ENCODE peak calls at places on chromosome 22, in six cellular contexts. D, Y, S, F, M and P are unnamed samples.
A peak's percentile ranks its signal among the peaks of the same experiment; 100 is the strongest.

GRCh38 chr22:17906978-17907730 is 117.2 kb downstream of the MICAL3 start:
- DNase-seq in D (no peak), Y (no peak), S (no peak), F (no peak), M (no peak), P (no peak)

GRCh38 chr22:43402128-43402527 is 9.7 kb upstream of the MPPED1 start:
- DNase-seq in D (no peak), Y (no peak), S (no peak), F (no peak), M (no peak), P (no peak)

GRCh38 chr22:40178417-40179409 is 988 bp downstream of the TNRC6B start:
- DNase-seq in D (no peak), Y (no peak), S (no peak), F (no peak), M (peak; percentile 42), P (peak; percentile 51)

GRCh38 chr22:19290400-19291217 is 910 bp downstream of the CLTCL1 start:
- DNase-seq in D (no peak), Y (no peak), S (no peak), F (peak; percentile 20), M (peak; percentile 6), P (no peak)

GRCh38 chr22:44419429-44419828 is 78.6 kb downstream of the RTL6 start:
- DNase-seq in D (no peak), Y (no peak), S (no peak), F (no peak), M (peak; percentile 20), P (no peak)

GRCh38 chr22:45526768-45527360 is 24.2 kb downstream of the FBLN1 start:
- DNase-seq in D (no peak), Y (no peak), S (no peak), F (no peak), M (no peak), P (no peak)

GRCh38 chr22:23604939-23605712 is 25.0 kb upstream of the IGLL1 start:
- DNase-seq in D (no peak), Y (no peak), S (no peak), F (no peak), M (no peak), P (no peak)

GRCh38 chr22:25403284-25403606 is 161.2 kb upstream of the GRK3 start:
- DNase-seq in D (no peak), Y (no peak), S (no peak), F (no peak), M (no peak), P (no peak)